ENCODE peak calls at places on chromosomes 7 and 10, in eight cellular contexts. U is ovary; W is cardiac muscle cell; O is lung; Y is tibial artery; B is CD8-positive, alpha-beta memory T cell; X is transverse colon; E is tibial nerve. I is an unnamed sample.

GRCh38 chr10:89431977-89432376 is 17.6 kb downstream of the IFIT5 start:
- DNase-seq in O (no peak), W (peak; percentile 81), E (no peak), Y (no peak), U (no peak), B (no peak), X (no peak), I (no peak)

GRCh38 chr7:55309040-55309991 is 55.8 kb upstream of the LANCL2 start:
- DNase-seq in O (no peak), W (no peak), B (peak; percentile 57), U (no peak), X (peak; percentile 11), Y (no peak), E (no peak), I (no peak)

GRCh38 chr7:115827305-115828045 is 203.1 kb downstream of the TFEC start:
- DNase-seq in B (no peak), Y (no peak), E (no peak), O (no peak), X (no peak), W (no peak), U (no peak), I (no peak)

GRCh38 chr7:152511736-152512135 is 75.9 kb upstream of the KMT2C start:
- DNase-seq in Y (no peak), O (no peak), U (no peak), E (no peak), X (no peak), B (no peak), W (no peak), I (no peak)

GRCh38 chr7:151057737-151057988 is at the start of gene CDK5:
- DNase-seq in E (no peak), X (no peak), U (no peak), O (no peak), B (no peak), W (no peak), Y (no peak), I (no peak)

GRCh38 chr7:151152935-151153513 is 14.5 kb downstream of the GBX1 start:
- DNase-seq in E (no peak), U (no peak), Y (no peak), X (no peak), B (no peak), W (no peak), O (no peak), I (no peak)

GRCh38 chr7:130943336-130943901 is 209.4 kb upstream of the KLF14 start:
- DNase-seq in U (no peak), O (no peak), B (no peak), X (no peak), W (no peak), E (no peak), Y (no peak), I (no peak)

GRCh38 chr10:86288695-86289576 is 77.7 kb downstream of the GRID1 start:
- DNase-seq in O (peak; percentile 22), X (no peak), U (no peak), E (no peak), W (no peak), Y (peak; percentile 42), B (no peak), I (no peak)

GRCh38 chr10:106612381-106612780 is 552.1 kb downstream of the SORCS1 start:
- DNase-seq in E (no peak), Y (no peak), X (no peak), O (no peak), B (no peak), U (no peak), W (no peak), I (no peak)

DNA sequence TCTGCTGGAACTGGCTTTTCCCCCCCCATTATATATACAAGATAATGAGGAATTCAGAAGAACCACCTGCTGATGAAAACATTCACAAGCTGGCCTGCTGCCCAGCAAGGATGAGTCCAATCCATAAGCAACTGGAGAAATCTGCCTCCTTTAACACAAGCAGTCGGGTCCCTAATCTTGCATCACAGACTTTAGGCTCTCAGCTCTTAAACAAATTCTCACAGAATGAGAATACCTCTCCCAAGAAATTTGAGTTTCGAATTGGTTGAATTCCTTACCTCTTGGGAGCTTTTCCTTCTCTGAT is 44.5 kb downstream of the MTERF1 start:
- DNase-seq in B (no peak), E (no peak), U (no peak), O (no peak), W (no peak), Y (no peak), X (no peak), I (no peak)
- H3K9me3 ChIP-seq in B (no peaks in the 10 kb centered on the region), E (no peaks in the 10 kb centered on the region), U (no peaks in the 10 kb centered on the region), O (no peaks in the 10 kb centered on the region), W (no peaks in the 10 kb centered on the region), Y (no peaks in the 10 kb centered on the region), X (no peaks in the 10 kb centered on the region), I (no peaks in the 10 kb centered on the region)

GRCh38 chr7:99525713-99526440 is 21.4 kb downstream of the ZKSCAN5 start:
- DNase-seq in O (no peak), E (no peak), W (peak; percentile 28), B (no peak), Y (peak; percentile 25), X (peak; percentile 17), U (peak; percentile 17), I (no peak)

GRCh38 chr7:99535667-99536066 is 16.2 kb downstream of the FAM200A start:
- DNase-seq in B (no peak), O (no peak), E (no peak), W (no peak), U (no peak), Y (peak; percentile 5), X (no peak), I (no peak)

DNA sequence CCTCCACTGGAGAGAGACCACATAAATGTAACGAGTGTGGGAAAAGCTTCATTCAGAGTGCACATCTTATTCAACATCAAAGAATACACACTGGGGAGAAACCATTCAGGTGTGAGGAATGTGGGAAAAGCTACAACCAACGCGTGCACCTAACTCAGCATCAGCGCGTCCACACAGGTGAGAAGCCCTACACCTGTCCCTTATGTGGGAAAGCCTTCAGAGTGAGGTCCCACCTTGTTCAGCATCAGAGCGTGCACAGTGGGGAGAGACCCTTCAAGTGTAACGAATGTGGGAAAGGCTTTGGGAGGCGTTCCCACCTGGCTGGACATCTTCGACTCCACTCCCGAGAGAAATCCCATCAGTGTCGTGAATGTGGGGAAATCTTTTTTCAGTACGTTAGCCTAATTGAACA is 20.6 kb downstream of the FAM200A start:
- DNase-seq in U (peak; percentile 11), W (no peak), X (no peak), E (no peak), Y (peak; percentile 12), O (no peak), B (no peak), I (no peak)
- H3K9me3 ChIP-seq in U (peaks cover 43% of the 10 kb centered on the region), W (peaks cover 6% of the 10 kb centered on the region), X (peaks cover 36% of the 10 kb centered on the region), E (peaks cover 91% of the 10 kb centered on the region), Y (peaks cover 8% of the 10 kb centered on the region), O (peaks cover 27% of the 10 kb centered on the region), B (peaks cover 24% of the 10 kb centered on the region), I (peaks cover 14% of the 10 kb centered on the region)

DNA sequence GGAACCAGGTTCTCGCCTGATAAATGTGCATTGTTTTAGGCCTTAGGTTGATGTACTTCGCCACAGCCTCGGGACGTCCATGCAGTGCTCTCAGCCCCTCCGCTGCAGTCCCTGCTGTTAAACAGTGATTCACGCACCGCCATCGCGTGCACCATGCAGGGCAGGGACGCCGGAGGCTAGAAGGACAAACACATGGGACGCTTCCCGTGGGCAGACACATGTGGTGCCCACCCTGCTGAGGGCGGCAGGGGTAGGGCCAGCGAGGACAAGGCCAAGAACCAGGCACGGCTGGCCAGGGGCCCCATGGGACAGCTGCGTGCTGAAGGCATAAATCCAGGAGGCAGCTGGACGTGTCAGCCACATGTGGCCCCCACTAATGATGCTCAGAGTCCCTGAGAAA is 394.7 kb downstream of the PTPRN2 start:
- DNase-seq in U (no peak), E (no peak), B (no peak), O (no peak), X (no peak), Y (no peak), W (no peak), I (no peak)
- H3K9me3 ChIP-seq in U (peaks cover 5% of the 10 kb centered on the region), E (peaks cover 77% of the 10 kb centered on the region), B (no peaks in the 10 kb centered on the region), O (peaks cover 21% of the 10 kb centered on the region), X (peaks cover 5% of the 10 kb centered on the region), Y (no peaks in the 10 kb centered on the region), W (no peaks in the 10 kb centered on the region), I (peaks cover 2% of the 10 kb centered on the region)

GRCh38 chr7:156347132-156347531 is 293.4 kb upstream of the RNF32 start:
- DNase-seq in W (no peak), E (no peak), U (no peak), X (no peak), O (no peak), B (no peak), Y (no peak), I (no peak)

DNA sequence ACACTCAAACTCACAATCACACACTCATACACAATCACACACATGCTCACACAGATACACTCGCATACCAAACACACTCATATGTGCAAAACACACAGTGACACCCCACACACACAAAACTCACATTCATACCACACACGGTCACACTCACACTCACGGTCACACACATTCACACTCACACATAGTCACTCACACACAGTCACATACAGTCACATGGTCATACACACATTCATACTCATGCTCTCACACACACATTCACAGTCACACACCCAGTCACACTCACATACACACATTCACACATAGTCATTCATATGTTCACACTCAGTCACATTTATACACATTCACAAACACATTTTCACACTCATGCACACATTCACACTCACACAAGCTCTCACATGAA is 296.0 kb upstream of the RNF32 start:
- DNase-seq in B (no peak), E (no peak), X (no peak), U (no peak), W (no peak), Y (no peak), O (no peak), I (no peak)
- H3K9me3 ChIP-seq in B (no peaks in the 10 kb centered on the region), E (no peaks in the 10 kb centered on the region), X (no peaks in the 10 kb centered on the region), U (no peaks in the 10 kb centered on the region), W (no peaks in the 10 kb centered on the region), Y (no peaks in the 10 kb centered on the region), O (peaks cover 2% of the 10 kb centered on the region), I (no peaks in the 10 kb centered on the region)

GRCh38 chr7:157827045-157827862 is 490.4 kb downstream of the DNAJB6 start:
- DNase-seq in O (no peak), B (no peak), X (no peak), W (no peak), U (no peak), E (no peak), Y (no peak), I (no peak)

GRCh38 chr7:157824819-157825121 is 488.0 kb downstream of the DNAJB6 start:
- DNase-seq in X (no peak), B (no peak), Y (no peak), O (no peak), W (no peak), U (no peak), E (no peak), I (no peak)

GRCh38 chr7:157824011-157824818 is 487.4 kb downstream of the DNAJB6 start:
- DNase-seq in E (no peak), Y (no peak), X (no peak), W (no peak), B (no peak), O (no peak), U (no peak), I (no peak)

GRCh38 chr7:157826566-157826965 is 489.8 kb downstream of the DNAJB6 start:
- DNase-seq in Y (no peak), E (no peak), B (no peak), O (no peak), W (no peak), U (no peak), X (no peak), I (no peak)

DNA sequence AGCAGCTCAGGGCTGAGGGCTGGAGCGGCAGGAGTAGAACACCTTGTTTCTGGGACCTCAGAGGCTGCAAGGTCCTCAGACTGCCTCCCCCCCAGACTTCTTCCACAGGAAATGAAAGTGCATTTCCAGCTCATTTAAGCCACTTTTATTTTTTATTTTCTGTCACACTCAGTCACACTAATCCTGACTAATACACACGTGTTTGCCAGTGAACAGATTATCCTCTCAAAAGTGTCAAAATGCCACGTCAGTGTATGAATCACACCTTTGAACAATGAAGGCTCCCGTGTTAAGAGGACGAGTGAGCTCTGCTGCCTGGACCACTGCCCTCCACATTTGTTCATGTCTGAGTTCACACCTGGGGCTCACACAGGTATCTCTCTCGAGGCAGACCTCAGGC is 488.5 kb downstream of the DNAJB6 start:
- DNase-seq in U (no peak), B (no peak), X (no peak), W (no peak), Y (no peak), E (no peak), O (no peak), I (no peak)
- H3K9me3 ChIP-seq in U (no peaks in the 10 kb centered on the region), B (no peaks in the 10 kb centered on the region), X (no peaks in the 10 kb centered on the region), W (no peaks in the 10 kb centered on the region), Y (no peaks in the 10 kb centered on the region), E (peaks cover 15% of the 10 kb centered on the region), O (no peaks in the 10 kb centered on the region), I (no peaks in the 10 kb centered on the region)

I was measured in T-helper 17 cell.